ENCODE peak calls at places on chromosomes 13 and 19, in six cellular contexts. T, N, B, X, M and A are unnamed samples. For H3K4me1, the result is how much of the 10 kb centered on the place peaks cover.

GRCh38 chr19:35431147-35431807 is 16.8 kb upstream of the FFAR2 start:
- DNase-seq in X (no peak), N (no peak), B (no peak), T (no peak), M (no peak), A (no peak)

GRCh38 chr19:16649734-16650133 is 10.2 kb downstream of the SMIM7 start:
- DNase-seq in T (no peak), M (peak), B (no peak), N (no peak), X (no peak), A (no peak)

GRCh38 chr19:16206637-16207036 is 8.9 kb downstream of the AP1M1 start:
- DNase-seq in B (peak), M (no peak), T (no peak), X (no peak), N (no peak), A (no peak)

GRCh38 chr13:95298169-95298940 is 2.9 kb downstream of the ABCC4 start:
- DNase-seq in M (no peak), T (no peak), X (no peak), N (no peak), B (no peak), A (no peak)

GRCh38 chr19:2268480-2268830 is 12.2 kb upstream of the JSRP1 start:
- DNase-seq in B (no peak), T (no peak), M (no peak), N (no peak), X (no peak), A (no peak)

GRCh38 chr13:104571161-104571889 is 1505.1 kb upstream of the SLC10A2 start:
- DNase-seq in T (no peak), N (no peak), M (peak), B (peak), X (peak), A (peak)

GRCh38 chr13:103101500-103101899 is 35.3 kb upstream of the SLC10A2 start:
- DNase-seq in X (no peak), M (no peak), T (no peak), N (no peak), B (no peak), A (no peak)

GRCh38 chr19:1896508-1896907 is 8.7 kb upstream of the ADAT3 start:
- DNase-seq in N (peak), T (no peak), M (no peak), X (no peak), B (no peak), A (no peak)

GRCh38 chr19:6536138-6536671 is 5.4 kb downstream of the TNFSF9 start:
- DNase-seq in N (no peak), X (no peak), T (peak), M (peak), B (no peak), A (no peak)

GRCh38 chr13:31200636-31200970 is 828 bp downstream of the B3GLCT start:
- DNase-seq in B (peak), T (peak), N (no peak), M (peak), X (peak), A (peak)

GRCh38 chr19:5693195-5694166 is 3.4 kb downstream of the RPL36 start:
- DNase-seq in N (no peak), B (peak), M (no peak), X (no peak), T (no peak), A (no peak)

GRCh38 chr13:72221276-72221962 is 354.4 kb upstream of the DACH1 start:
- DNase-seq in M (peak), T (no peak), X (no peak), N (no peak), B (no peak), A (no peak)

GRCh38 chr13:78194904-78195639 is 276.4 kb upstream of the EDNRB start:
- DNase-seq in N (no peak), B (no peak), X (no peak), M (peak), T (no peak), A (no peak)

GRCh38 chr13:44249439-44249838 is 124.2 kb upstream of the SERP2 start:
- DNase-seq in X (peak), M (peak), B (peak), T (no peak), N (no peak), A (peak)

GRCh38 chr19:48630289-48631036 is 6.7 kb downstream of the DBP start:
- DNase-seq in M (peak), N (no peak), X (peak), T (no peak), B (peak), A (peak)

GRCh38 chr19:38003427-38004099 is 96.6 kb downstream of the SIPA1L3 start:
- DNase-seq in N (no peak), T (no peak), X (peak), B (peak), M (peak), A (peak)

GRCh38 chr19:35313614-35314013 is 15.4 kb upstream of the CD22 start:
- DNase-seq in N (no peak), M (no peak), T (no peak), X (no peak), B (no peak), A (no peak)

GRCh38 chr13:26484196-26484595 is 73.3 kb upstream of the WASF3 start:
- DNase-seq in B (peak), M (no peak), N (no peak), X (no peak), T (no peak), A (no peak)

GRCh38 chr19:47357788-47358680 is 8.9 kb downstream of the DHX34 start:
- DNase-seq in B (no peak), X (no peak), N (no peak), T (no peak), M (no peak), A (no peak)

GRCh38 chr13:73406454-73406853 is 347.6 kb downstream of the KLF5 start:
- DNase-seq in B (no peak), M (no peak), N (no peak), T (no peak), X (no peak), A (no peak)

GRCh38 chr13:41812851-41813250 is 148.1 kb downstream of the VWA8 start:
- DNase-seq in N (no peak), M (no peak), B (no peak), T (no peak), X (no peak), A (no peak)

GRCh38 chr13:19268331-19268730 is 86.7 kb upstream of the TUBA3C start:
- DNase-seq in B (no peak), M (no peak), N (no peak), T (no peak), X (no peak), A (no peak)

GRCh38 chr13:78598933-78599332 is 4.4 kb downstream of the POU4F1 start:
- DNase-seq in N (no peak), B (no peak), X (no peak), M (no peak), T (no peak), A (no peak)

GRCh38 chr19:36019061-36019670 is 5.2 kb upstream of the ALKBH6 start:
- DNase-seq in T (no peak), B (no peak), M (no peak), N (no peak), X (no peak), A (no peak)

GRCh38 chr13:38763446-38764381 is 76.8 kb downstream of the FREM2 start:
- DNase-seq in T (no peak), M (peak), B (no peak), X (no peak), N (no peak), A (no peak)

GRCh38 chr13:80668452-80668851 is 327.5 kb upstream of the SPRY2 start:
- DNase-seq in N (no peak), T (no peak), B (no peak), M (no peak), X (no peak), A (no peak)

GRCh38 chr13:46146898-46147297 is 35.1 kb downstream of the LCP1 start:
- DNase-seq in X (no peak), T (no peak), N (no peak), B (no peak), M (no peak), A (no peak)

GRCh38 chr13:95256086-95256485 is 45.2 kb downstream of the ABCC4 start:
- DNase-seq in T (no peak), N (no peak), X (no peak), M (peak), B (no peak), A (no peak)

GRCh38 chr13:98549006-98549727 is 27.7 kb downstream of the STK24 start:
- DNase-seq in N (no peak), M (no peak), B (no peak), T (no peak), X (no peak), A (no peak)

GRCh38 chr13:104137416-104137815 is 1071.2 kb upstream of the SLC10A2 start:
- DNase-seq in M (no peak), X (no peak), B (no peak), N (no peak), T (no peak), A (no peak)

GRCh38 chr13:21557995-21558394 is 46.0 kb downstream of the MICU2 start:
- DNase-seq in B (no peak), N (no peak), X (no peak), T (no peak), M (peak), A (no peak)

GRCh38 chr13:99380921-99381645 is 73.9 kb upstream of the GPR183 start:
- DNase-seq in N (peak), B (peak), M (no peak), T (no peak), X (no peak), A (no peak)

DNA sequence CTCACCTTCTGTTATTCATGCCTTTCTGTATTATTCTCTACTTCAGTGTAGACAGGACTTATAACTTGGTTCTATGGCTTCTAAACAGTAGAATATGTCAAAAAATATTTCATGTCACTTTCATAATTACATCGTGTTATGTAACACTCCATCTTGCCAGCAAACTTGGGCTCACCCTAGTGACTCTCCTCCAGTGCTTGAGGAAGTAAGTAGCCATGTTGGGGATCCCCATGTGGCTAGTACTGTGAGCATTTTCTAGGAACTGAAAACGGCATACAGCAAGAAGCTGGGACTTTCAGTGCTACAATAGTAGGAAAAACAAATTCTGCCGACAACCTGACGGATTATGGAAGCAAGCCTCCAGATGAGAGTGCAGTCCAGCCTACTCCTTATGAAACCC is 495.6 kb downstream of the SLITRK6 start:
- DNase-seq in B (no peak), T (no peak), X (no peak), M (no peak), N (no peak), A (no peak)
- H3K4me1 ChIP-seq in B (under half), T (under half), X (under half), M (under half), N (under half), A (under half)

GRCh38 chr19:54937926-54938325 is 9.4 kb downstream of the NLRP7 start:
- DNase-seq in T (no peak), X (no peak), B (no peak), N (no peak), M (no peak), A (no peak)
- H3K27ac ChIP-seq in T (no peak), X (no peak), B (no peak), N (no peak), M (no peak), A (no peak)

GRCh38 chr19:46351241-46352041 is 4.6 kb downstream of the PPP5C start:
- DNase-seq in N (no peak), T (no peak), M (peak), B (peak), X (no peak), A (peak)
- H3K4me1 ChIP-seq in N (half or more), T (under half), M (under half), B (half or more), X (half or more), A (half or more)

GRCh38 chr19:3336351-3336679 is 30.1 kb upstream of the NFIC start:
- DNase-seq in N (no peak), T (no peak), B (no peak), M (no peak), X (no peak), A (no peak)
- H3K27ac ChIP-seq in N (peak), T (no peak), B (peak), M (no peak), X (peak), A (peak)

DNA sequence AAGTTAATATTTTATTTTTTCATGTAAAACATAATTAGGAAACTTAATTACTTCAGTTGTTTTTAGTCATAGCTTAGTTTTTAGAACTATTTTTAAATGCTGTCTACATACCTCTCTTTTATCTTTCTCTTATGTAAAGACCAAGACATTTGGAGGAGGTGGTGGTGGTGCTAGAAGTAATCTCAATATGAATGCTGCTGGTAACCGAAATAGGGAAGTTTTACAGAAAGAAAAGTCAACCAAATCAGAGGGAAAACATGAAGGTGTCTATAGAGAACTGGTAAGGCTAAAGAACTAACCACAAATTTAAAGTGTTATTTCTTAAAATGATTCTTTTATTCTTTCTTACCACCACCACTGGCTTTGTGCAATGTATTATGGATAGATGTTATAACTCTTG is 97.3 kb downstream of the TDRD3 start:
- DNase-seq in X (no peak), M (no peak), N (no peak), B (no peak), T (no peak), A (no peak)
- H3K4me1 ChIP-seq in X (under half), M (under half), N (under half), B (under half), T (under half), A (under half)

GRCh38 chr19:19387108-19387507 is 18.4 kb upstream of the GATAD2A start:
- DNase-seq in T (no peak), M (no peak), N (no peak), X (no peak), B (no peak), A (no peak)

GRCh38 chr19:19384486-19384885 is 21.0 kb upstream of the GATAD2A start:
- DNase-seq in T (no peak), B (no peak), X (no peak), M (no peak), N (no peak), A (no peak)

GRCh38 chr19:19386373-19386869 is 19.1 kb upstream of the GATAD2A start:
- DNase-seq in N (no peak), X (no peak), B (no peak), T (peak), M (no peak), A (no peak)

GRCh38 chr19:19385131-19385899 is 20.2 kb upstream of the GATAD2A start:
- DNase-seq in T (peak), X (peak), B (peak), M (peak), N (peak), A (peak)

DNA sequence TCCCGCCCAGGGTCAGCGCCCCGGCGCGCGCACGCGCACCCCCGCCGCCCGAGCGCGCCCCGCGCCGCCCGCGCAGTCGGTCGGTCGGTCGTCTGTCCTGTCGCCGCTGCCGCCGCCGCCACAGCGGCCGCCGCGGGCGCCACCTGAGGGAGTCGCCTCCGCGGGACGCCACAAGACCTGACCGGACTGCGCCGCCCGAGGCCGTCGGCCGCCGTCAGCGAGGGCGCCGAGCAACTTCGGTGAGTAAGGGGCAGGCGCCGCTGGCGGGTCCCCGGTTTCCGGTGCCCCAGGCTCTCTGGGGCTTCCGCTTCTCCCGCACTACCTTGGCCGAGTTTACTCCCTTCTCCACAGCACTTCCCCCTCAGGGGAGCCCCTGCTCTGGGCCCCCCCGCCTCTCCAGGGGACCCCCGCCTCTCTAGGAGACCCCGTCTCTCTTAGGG is 19.6 kb upstream of the GATAD2A start:
- DNase-seq in B (no peak), M (peak), X (peak), N (no peak), T (no peak), A (peak)
- H3K27ac ChIP-seq in B (peak), M (peak), X (peak), N (peak), T (peak), A (peak)

DNA sequence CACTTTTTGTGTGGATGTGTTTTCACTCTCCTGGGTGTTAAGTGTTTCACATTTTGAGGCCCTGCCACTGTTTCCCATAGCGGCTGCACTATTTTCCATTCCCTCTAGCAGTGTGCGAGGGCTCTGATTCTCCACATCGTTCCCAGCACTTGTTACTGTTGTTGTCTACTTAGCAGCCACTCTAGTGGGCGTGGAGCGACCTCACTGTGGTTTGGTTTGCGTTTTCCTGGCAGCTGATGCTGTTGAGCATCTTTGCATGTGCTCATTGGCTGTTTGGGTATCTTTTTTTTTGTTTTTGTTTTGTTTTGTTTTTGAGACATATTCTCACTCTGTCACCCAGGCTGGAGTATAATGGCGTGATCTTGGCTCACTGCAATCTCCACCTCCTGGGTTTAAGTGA is 14.4 kb downstream of the NAXD start:
- DNase-seq in M (no peak), N (no peak), B (no peak), X (no peak), T (no peak), A (no peak)
- H3K4me1 ChIP-seq in M (under half), N (under half), B (half or more), X (under half), T (under half), A (under half)

GRCh38 chr19:49792829-49793560 is 20.1 kb downstream of the FUZ start:
- DNase-seq in N (no peak), B (no peak), X (no peak), M (no peak), T (no peak), A (no peak)
- H3K27ac ChIP-seq in N (peak), B (no peak), X (no peak), M (no peak), T (no peak), A (no peak)

DNA sequence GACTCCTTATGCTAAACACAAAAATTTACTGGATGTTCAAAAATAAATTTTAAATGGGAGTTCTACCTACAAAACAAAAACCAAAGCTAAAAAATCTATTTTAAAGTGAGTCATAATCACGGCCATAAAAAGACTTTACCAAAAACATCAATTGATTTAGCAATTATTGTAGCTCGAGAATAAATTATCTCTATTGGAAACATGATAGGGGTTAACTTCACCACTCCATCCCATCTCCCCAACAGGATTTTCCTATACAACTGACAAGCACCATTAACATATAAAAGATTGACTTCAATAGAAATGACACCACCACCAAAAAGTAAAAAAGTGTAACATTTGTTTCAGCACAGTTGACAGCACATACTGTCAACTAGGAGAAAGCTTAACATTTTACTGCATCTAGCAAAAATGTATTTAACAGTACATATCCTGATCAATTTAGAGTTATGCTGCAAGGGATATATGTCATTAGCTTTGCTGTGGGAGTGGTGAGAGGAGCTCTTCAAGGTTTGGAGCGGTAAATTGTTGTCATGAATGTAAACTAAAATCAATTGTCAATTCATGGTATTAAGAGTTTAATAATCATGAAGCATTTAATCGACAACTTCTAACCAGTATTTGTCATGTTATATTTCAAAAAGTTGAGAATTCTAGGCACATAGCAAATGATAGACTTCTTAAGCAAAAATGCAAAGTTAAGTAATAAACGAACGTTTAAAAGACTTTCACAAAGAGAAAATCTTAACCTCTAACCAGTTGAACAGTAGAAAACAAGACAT is 3.8 kb downstream of the UBL3 start:
- DNase-seq in T (no peak), N (no peak), M (no peak), B (no peak), X (no peak), A (no peak)
- H3K4me1 ChIP-seq in T (under half), N (under half), M (under half), B (under half), X (under half), A (under half)